ENCODE peak calls at places on chromosomes 16 and 17, in six cellular contexts. One of them, this sample, is unnamed.

GRCh38 chr17:64535357-64535756 is 28.6 kb downstream of the CEP95 start:
- DNase-seq in pancreas: no peak
- DNase-seq in AG04449: no peak
- DNase-seq in RWPE1: no peak
- DNase-seq in PC-3: no peak
- DNase-seq in colonic mucosa: no peak
- DNase-seq in this sample: no peak

GRCh38 chr17:37392024-37392590 is 14.5 kb downstream of the ACACA start:
- DNase-seq in pancreas: no peak
- DNase-seq in AG04449: peak
- DNase-seq in RWPE1: peak
- DNase-seq in PC-3: peak
- DNase-seq in colonic mucosa: no peak
- DNase-seq in this sample: no peak

GRCh38 chr17:12349297-12349696 is 316.4 kb upstream of the MYOCD start:
- DNase-seq in pancreas: no peak
- DNase-seq in AG04449: no peak
- DNase-seq in RWPE1: no peak
- DNase-seq in PC-3: no peak
- DNase-seq in colonic mucosa: no peak
- DNase-seq in this sample: no peak

GRCh38 chr17:53142890-53143289 is 679.8 kb upstream of the KIF2B start:
- DNase-seq in pancreas: no peak
- DNase-seq in AG04449: no peak
- DNase-seq in RWPE1: no peak
- DNase-seq in PC-3: peak
- DNase-seq in colonic mucosa: no peak
- DNase-seq in this sample: no peak

GRCh38 chr17:6046431-6046830 is 23.7 kb upstream of the WSCD1 start:
- DNase-seq in pancreas: no peak
- DNase-seq in AG04449: no peak
- DNase-seq in RWPE1: no peak
- DNase-seq in PC-3: no peak
- DNase-seq in colonic mucosa: no peak
- DNase-seq in this sample: no peak

GRCh38 chr16:78455861-78456260 is 356.4 kb downstream of the WWOX start:
- DNase-seq in pancreas: no peak
- DNase-seq in AG04449: no peak
- DNase-seq in RWPE1: no peak
- DNase-seq in PC-3: no peak
- DNase-seq in colonic mucosa: no peak
- DNase-seq in this sample: no peak

GRCh38 chr16:51524555-51525373 is 373.7 kb upstream of the SALL1 start:
- DNase-seq in pancreas: no peak
- DNase-seq in AG04449: no peak
- DNase-seq in RWPE1: peak
- DNase-seq in PC-3: no peak
- DNase-seq in colonic mucosa: no peak
- DNase-seq in this sample: no peak

GRCh38 chr17:52157603-52158449 is 688 bp downstream of the CA10 start:
- DNase-seq in pancreas: peak
- DNase-seq in AG04449: no peak
- DNase-seq in RWPE1: no peak
- DNase-seq in PC-3: no peak
- DNase-seq in colonic mucosa: no peak
- DNase-seq in this sample: peak

GRCh38 chr17:62892069-62892675 is 73.9 kb upstream of the TANC2 start:
- DNase-seq in pancreas: no peak
- DNase-seq in AG04449: no peak
- DNase-seq in RWPE1: no peak
- DNase-seq in PC-3: no peak
- DNase-seq in colonic mucosa: no peak
- DNase-seq in this sample: no peak

GRCh38 chr16:75026892-75027391 is 28.1 kb downstream of the ZNRF1 start:
- DNase-seq in pancreas: no peak
- DNase-seq in AG04449: no peak
- DNase-seq in RWPE1: no peak
- DNase-seq in PC-3: no peak
- DNase-seq in colonic mucosa: no peak
- DNase-seq in this sample: no peak

GRCh38 chr17:50728881-50729765 is 9.7 kb downstream of the LUC7L3 start:
- DNase-seq in pancreas: no peak
- DNase-seq in AG04449: no peak
- DNase-seq in RWPE1: no peak
- DNase-seq in PC-3: no peak
- DNase-seq in colonic mucosa: no peak
- DNase-seq in this sample: no peak

GRCh38 chr17:77836557-77837041 is 121.9 kb upstream of the TNRC6C start:
- DNase-seq in pancreas: no peak
- DNase-seq in AG04449: no peak
- DNase-seq in RWPE1: peak
- DNase-seq in PC-3: peak
- DNase-seq in colonic mucosa: no peak
- DNase-seq in this sample: peak

GRCh38 chr16:30488764-30489595 is 16.4 kb downstream of the ITGAL start:
- DNase-seq in pancreas: no peak
- DNase-seq in AG04449: no peak
- DNase-seq in RWPE1: no peak
- DNase-seq in PC-3: no peak
- DNase-seq in colonic mucosa: no peak
- DNase-seq in this sample: no peak

GRCh38 chr16:26456074-26456473 is 610.7 kb upstream of the C16orf82 start:
- DNase-seq in pancreas: no peak
- DNase-seq in AG04449: no peak
- DNase-seq in RWPE1: no peak
- DNase-seq in PC-3: no peak
- DNase-seq in colonic mucosa: no peak
- DNase-seq in this sample: no peak

GRCh38 chr16:26457896-26458295 is 608.8 kb upstream of the C16orf82 start:
- DNase-seq in pancreas: no peak
- DNase-seq in AG04449: no peak
- DNase-seq in RWPE1: no peak
- DNase-seq in PC-3: no peak
- DNase-seq in colonic mucosa: no peak
- DNase-seq in this sample: no peak

GRCh38 chr16:26454102-26454501 is 612.6 kb upstream of the C16orf82 start:
- DNase-seq in pancreas: no peak
- DNase-seq in AG04449: no peak
- DNase-seq in RWPE1: no peak
- DNase-seq in PC-3: peak
- DNase-seq in colonic mucosa: no peak
- DNase-seq in this sample: peak

GRCh38 chr16:26457061-26457460 is 609.7 kb upstream of the C16orf82 start:
- DNase-seq in pancreas: no peak
- DNase-seq in AG04449: no peak
- DNase-seq in RWPE1: no peak
- DNase-seq in PC-3: no peak
- DNase-seq in colonic mucosa: no peak
- DNase-seq in this sample: no peak

GRCh38 chr16:26453215-26453614 is 613.5 kb upstream of the C16orf82 start:
- DNase-seq in pancreas: no peak
- DNase-seq in AG04449: no peak
- DNase-seq in RWPE1: no peak
- DNase-seq in PC-3: no peak
- DNase-seq in colonic mucosa: no peak
- DNase-seq in this sample: no peak
- TF ChIP-seq CTCF in pancreas: no peak
- TF ChIP-seq CTCF in AG04449: no peak
- TF ChIP-seq CTCF in RWPE1: no peak
- TF ChIP-seq CTCF in PC-3: peak
- TF ChIP-seq CTCF in colonic mucosa: no peak
- TF ChIP-seq CTCF in this sample: no peak

DNA sequence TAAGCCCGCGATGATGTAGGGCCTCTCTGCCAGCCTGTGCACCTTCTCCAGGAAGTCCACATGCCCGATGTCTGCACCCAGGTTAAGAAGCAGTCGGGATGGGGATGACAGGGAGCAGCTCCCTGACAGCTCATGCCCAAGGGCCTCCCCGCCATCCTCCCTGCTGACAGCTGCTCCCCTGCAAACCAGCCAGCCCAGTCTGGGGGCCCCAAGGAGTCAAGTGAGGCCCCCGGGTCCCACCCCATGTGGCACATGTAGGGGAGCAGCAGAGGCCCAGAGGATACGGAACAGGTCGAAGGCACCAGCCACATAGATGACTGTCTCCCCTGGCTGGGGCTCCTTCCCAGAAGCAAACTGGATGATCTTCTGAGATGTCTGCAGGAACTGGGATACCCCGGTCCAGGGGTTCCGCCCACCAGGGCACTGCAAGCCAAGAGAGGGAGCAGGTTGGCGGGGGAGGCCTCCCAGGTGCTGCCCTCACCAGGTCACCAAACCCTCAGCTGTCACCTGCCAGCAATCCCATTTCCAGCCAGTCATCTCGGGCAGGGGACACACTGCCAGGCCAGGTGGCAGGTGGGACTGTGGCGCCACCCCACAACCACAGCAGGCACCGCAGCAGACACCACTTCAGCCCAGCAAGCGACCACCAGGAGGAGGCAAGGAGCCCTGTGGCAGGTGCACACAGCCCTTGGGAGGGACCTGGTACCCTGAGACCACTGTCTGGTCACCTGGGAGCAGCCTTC is 4.6 kb downstream of the PCYT2 start:
- DNase-seq in pancreas: peak
- DNase-seq in AG04449: no peak
- DNase-seq in RWPE1: no peak
- DNase-seq in PC-3: no peak
- DNase-seq in colonic mucosa: no peak
- DNase-seq in this sample: no peak
- TF ChIP-seq CTCF in pancreas: no peak
- TF ChIP-seq CTCF in AG04449: no peak
- TF ChIP-seq CTCF in RWPE1: no peak
- TF ChIP-seq CTCF in PC-3: peak
- TF ChIP-seq CTCF in colonic mucosa: no peak
- TF ChIP-seq CTCF in this sample: peak

DNA sequence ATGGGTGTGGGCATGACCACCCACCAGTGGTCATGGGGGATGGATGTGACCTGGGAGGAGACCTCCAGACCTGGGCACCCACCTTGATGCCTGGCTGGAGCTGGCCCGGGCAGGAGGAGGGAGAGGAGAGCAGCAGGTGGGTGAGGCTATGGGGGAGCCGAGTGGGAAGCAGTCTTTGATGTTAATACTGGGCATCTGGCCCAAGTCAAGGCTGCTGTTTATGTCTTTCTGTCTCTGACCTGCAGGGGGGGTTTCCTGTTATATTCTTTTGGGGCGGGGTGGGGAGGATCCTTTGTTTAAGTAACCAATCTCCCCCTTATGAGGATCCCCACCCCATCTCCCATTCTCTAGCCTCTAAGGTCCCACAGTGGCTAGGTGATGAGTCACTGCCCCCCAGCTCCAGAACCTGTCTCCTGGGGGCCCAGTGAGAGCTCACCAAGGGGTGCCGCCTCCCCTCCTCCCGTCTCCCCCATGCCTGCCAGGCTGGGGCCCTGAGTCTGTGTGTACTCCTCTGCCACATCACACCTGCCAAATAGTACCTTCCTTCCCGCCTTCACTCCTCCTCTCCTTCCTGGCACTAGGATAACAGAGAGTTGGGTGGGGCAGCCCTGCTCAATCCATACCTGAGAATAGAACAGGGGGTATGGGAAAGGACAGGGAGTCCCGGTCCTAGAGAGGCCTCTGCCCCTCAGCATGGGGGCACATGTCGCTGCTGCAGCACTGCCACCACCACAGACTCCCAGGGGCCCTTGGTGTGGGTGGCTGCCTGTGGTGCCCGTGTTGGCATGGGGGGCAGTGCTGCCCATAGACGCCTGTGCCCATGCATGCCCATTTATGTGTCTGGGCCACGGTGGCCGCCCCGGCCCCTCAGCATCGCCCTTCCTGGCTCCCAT is 7.2 kb downstream of the THRA start:
- DNase-seq in pancreas: peak
- DNase-seq in AG04449: no peak
- DNase-seq in RWPE1: peak
- DNase-seq in PC-3: peak
- DNase-seq in colonic mucosa: peak
- DNase-seq in this sample: peak
- TF ChIP-seq CTCF in pancreas: no peak
- TF ChIP-seq CTCF in AG04449: peak
- TF ChIP-seq CTCF in RWPE1: no peak
- TF ChIP-seq CTCF in PC-3: peak
- TF ChIP-seq CTCF in colonic mucosa: no peak
- TF ChIP-seq CTCF in this sample: peak

DNA sequence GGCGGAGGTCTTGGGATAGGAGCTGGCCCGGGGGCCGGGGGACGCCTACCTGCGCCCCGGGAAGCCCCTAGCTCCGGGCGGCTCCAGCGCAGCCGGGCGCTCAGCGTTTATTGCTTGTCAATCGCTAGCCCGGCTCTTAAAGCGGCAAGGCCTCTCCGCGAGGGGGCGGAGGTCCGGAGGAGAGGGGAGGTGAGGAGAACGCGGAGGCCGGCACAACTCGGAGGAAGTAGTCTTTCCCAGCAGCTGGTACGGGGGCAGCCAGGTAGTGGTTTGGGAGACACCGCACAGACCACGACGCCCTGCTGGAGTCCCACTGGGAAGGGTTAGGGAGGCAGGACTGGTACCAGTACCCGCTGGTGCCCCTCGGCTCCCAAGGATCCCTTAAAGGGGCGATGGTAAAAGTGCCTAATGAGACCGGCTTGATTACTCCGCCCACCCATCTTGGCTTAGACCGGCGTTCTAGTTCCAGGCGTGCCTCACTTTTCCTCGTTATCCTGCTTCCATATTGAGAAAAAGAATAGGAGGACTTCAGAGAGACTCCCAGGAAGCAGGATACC is at the start of gene MPP2:
- DNase-seq in pancreas: peak
- DNase-seq in AG04449: no peak
- DNase-seq in RWPE1: no peak
- DNase-seq in PC-3: peak
- DNase-seq in colonic mucosa: peak
- DNase-seq in this sample: peak
- TF ChIP-seq CTCF in pancreas: no peak
- TF ChIP-seq CTCF in AG04449: peak
- TF ChIP-seq CTCF in RWPE1: no peak
- TF ChIP-seq CTCF in PC-3: no peak
- TF ChIP-seq CTCF in colonic mucosa: no peak
- TF ChIP-seq CTCF in this sample: no peak

DNA sequence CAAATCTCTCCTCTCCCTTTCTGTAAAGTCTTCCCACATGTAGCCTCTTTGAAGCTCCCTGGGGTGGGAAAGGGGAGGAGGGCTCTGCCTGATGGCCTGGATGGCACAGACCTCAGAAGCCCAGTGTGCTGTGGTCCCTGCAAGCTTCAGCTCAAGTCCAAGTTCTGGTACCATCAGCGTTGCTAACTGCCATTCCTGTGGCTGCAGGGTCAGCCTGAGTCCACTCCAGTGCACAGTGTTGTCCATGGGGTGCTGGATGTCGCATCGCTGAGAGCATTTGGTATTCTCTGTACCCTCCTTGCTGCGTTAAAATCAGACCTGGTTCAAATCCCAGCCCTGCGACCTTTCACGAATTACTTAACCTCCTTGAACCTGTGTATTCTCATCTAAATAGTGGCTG is 105.1 kb downstream of the RAB11FIP4 start:
- DNase-seq in pancreas: no peak
- DNase-seq in AG04449: no peak
- DNase-seq in RWPE1: no peak
- DNase-seq in PC-3: no peak
- DNase-seq in colonic mucosa: no peak
- DNase-seq in this sample: no peak
- TF ChIP-seq CTCF in pancreas: no peak
- TF ChIP-seq CTCF in AG04449: no peak
- TF ChIP-seq CTCF in RWPE1: no peak
- TF ChIP-seq CTCF in PC-3: no peak
- TF ChIP-seq CTCF in colonic mucosa: no peak
- TF ChIP-seq CTCF in this sample: no peak

GRCh38 chr17:16446338-16446983 is 31.1 kb downstream of the TRPV2 start:
- DNase-seq in pancreas: no peak
- DNase-seq in AG04449: no peak
- DNase-seq in RWPE1: no peak
- DNase-seq in PC-3: peak
- DNase-seq in colonic mucosa: no peak
- DNase-seq in this sample: no peak
- TF ChIP-seq CTCF in pancreas: no peak
- TF ChIP-seq CTCF in AG04449: no peak
- TF ChIP-seq CTCF in RWPE1: no peak
- TF ChIP-seq CTCF in PC-3: peak
- TF ChIP-seq CTCF in colonic mucosa: no peak
- TF ChIP-seq CTCF in this sample: no peak